ENCODE peak calls at places on chromosome 10, in six cellular contexts. J is CD8-positive, alpha-beta T cell; S is neural progenitor cell; M is SK-N-SH; Q is RWPE2; R is fibroblast of pulmonary artery. D is an unnamed sample.

GRCh38 chr10:131311661-131312260 is at the start of gene TCERG1L:
- DNase-seq in R (no peak), Q (no peak), S (peak; percentile 83), M (peak; percentile 88), J (no peak), D (no peak)

GRCh38 chr10:24912214-24912613 is 40.2 kb downstream of the PRTFDC1 start:
- DNase-seq in Q (no peak), R (peak; percentile 64), S (no peak), M (no peak), J (no peak), D (peak; percentile 19)

GRCh38 chr10:49107111-49107889 is 8.0 kb downstream of the VSTM4 start:
- DNase-seq in M (no peak), Q (no peak), R (no peak), S (no peak), J (no peak), D (no peak)

GRCh38 chr10:125451319-125451718 is 231.6 kb downstream of the TEX36 start:
- DNase-seq in M (no peak), R (no peak), Q (no peak), S (no peak), J (no peak), D (no peak)

GRCh38 chr10:115606081-115606480 is 512.9 kb downstream of the ATRNL1 start:
- DNase-seq in J (no peak), M (no peak), R (no peak), Q (no peak), S (no peak), D (no peak)

GRCh38 chr10:10792681-10793080 is 225.0 kb upstream of the CELF2 start:
- DNase-seq in R (peak; percentile 95), S (peak; percentile 65), Q (peak; percentile 68), M (no peak), J (no peak), D (peak; percentile 94)

GRCh38 chr10:11757452-11757819 is 15.3 kb downstream of the ECHDC3 start:
- DNase-seq in S (no peak), J (no peak), R (peak; percentile 89), M (peak; percentile 33), Q (peak; percentile 83), D (peak; percentile 76)

GRCh38 chr10:127347202-127347959 is 151.0 kb upstream of the INSYN2A start:
- DNase-seq in M (no peak), R (no peak), S (no peak), Q (no peak), J (no peak), D (no peak)

GRCh38 chr10:125850766-125851731 is 27.7 kb downstream of the BCCIP start:
- DNase-seq in J (no peak), Q (no peak), M (no peak), R (no peak), S (no peak), D (no peak)

GRCh38 chr10:102302611-102303010 is 57.3 kb downstream of the GBF1 start:
- DNase-seq in J (no peak), R (peak; percentile 64), M (no peak), Q (no peak), S (no peak), D (no peak)

GRCh38 chr10:107051769-107052168 is 112.7 kb downstream of the SORCS1 start:
- DNase-seq in S (no peak), J (no peak), R (no peak), M (no peak), Q (no peak), D (no peak)

GRCh38 chr10:131031346-131031745 is 280.2 kb downstream of the TCERG1L start:
- DNase-seq in S (no peak), J (no peak), Q (no peak), M (no peak), R (no peak), D (no peak)

GRCh38 chr10:13921941-13922340 is 335.2 kb downstream of the PRPF18 start:
- DNase-seq in R (no peak), J (no peak), M (no peak), S (no peak), Q (no peak), D (no peak)

GRCh38 chr10:45000138-45000763 is 472 bp upstream of the ZNF22 start:
- DNase-seq in R (peak; percentile 77), J (no peak), M (no peak), S (no peak), Q (no peak), D (peak; percentile 86)

GRCh38 chr10:652226-652625 is 37.2 kb downstream of the DIP2C start:
- DNase-seq in Q (no peak), J (no peak), M (no peak), R (no peak), S (no peak), D (no peak)

GRCh38 chr10:110437761-110438341 is 59.9 kb upstream of the DUSP5 start:
- DNase-seq in S (no peak), M (no peak), J (no peak), R (no peak), Q (no peak), D (no peak)

GRCh38 chr10:24825551-24825950 is 101.9 kb upstream of the ARHGAP21 start:
- DNase-seq in Q (no peak), S (no peak), R (peak; percentile 44), J (no peak), M (no peak), D (peak; percentile 43)

GRCh38 chr10:110525349-110526260 is 27.9 kb downstream of the DUSP5 start:
- DNase-seq in Q (no peak), M (no peak), J (no peak), R (peak; percentile 68), S (no peak), D (peak; percentile 65)

GRCh38 chr10:68792115-68792514 is 35.2 kb upstream of the STOX1 start:
- DNase-seq in S (no peak), J (no peak), R (peak; percentile 28), M (no peak), Q (no peak), D (peak; percentile 20)

GRCh38 chr10:121974019-121974534 is 940 bp downstream of the NSMCE4A start:
- DNase-seq in S (no peak), Q (no peak), M (no peak), R (no peak), J (peak; percentile 24), D (no peak)

GRCh38 chr10:49446031-49446430 is 50.1 kb upstream of the DRGX start:
- DNase-seq in M (no peak), R (peak; percentile 42), J (no peak), Q (no peak), S (no peak), D (peak; percentile 44)

GRCh38 chr10:19518632-19519031 is 297.6 kb upstream of the PLXDC2 start:
- DNase-seq in M (no peak), J (no peak), S (no peak), R (no peak), Q (no peak), D (no peak)

GRCh38 chr10:122507661-122508060 is 46.3 kb downstream of the HTRA1 start:
- DNase-seq in J (no peak), R (peak; percentile 75), M (no peak), Q (no peak), S (no peak), D (no peak)

GRCh38 chr10:35200487-35200886 is 73.8 kb downstream of the CREM start:
- DNase-seq in M (no peak), S (no peak), Q (no peak), J (no peak), R (no peak), D (no peak)

GRCh38 chr10:24355289-24355688 is 146.4 kb downstream of the KIAA1217 start:
- DNase-seq in M (no peak), J (no peak), R (no peak), Q (no peak), S (no peak), D (no peak)

GRCh38 chr10:111698711-111699110 is 484.9 kb downstream of the GPAM start:
- DNase-seq in R (no peak), S (no peak), J (no peak), M (peak; percentile 18), Q (no peak), D (peak; percentile 21)

GRCh38 chr10:69383485-69384089 is 33.1 kb downstream of the TACR2 start:
- DNase-seq in S (no peak), M (no peak), R (peak; percentile 59), Q (no peak), J (no peak), D (peak; percentile 74)

GRCh38 chr10:125808047-125808446 is 15.0 kb downstream of the UROS start:
- DNase-seq in M (no peak), R (no peak), Q (no peak), J (no peak), S (no peak), D (no peak)

GRCh38 chr10:1673568-1674345 is 63.6 kb downstream of the ADARB2 start:
- DNase-seq in M (no peak), Q (no peak), R (no peak), S (no peak), J (no peak), D (no peak)

GRCh38 chr10:6657669-6658068 is 77.6 kb upstream of the PRKCQ start:
- DNase-seq in M (no peak), Q (no peak), S (no peak), R (no peak), J (no peak), D (no peak)
- TF ChIP-seq CTCF in M (no peak), Q (no peak), S (no peak), R (no peak), J (no peak), D (no peak)

GRCh38 chr10:100350914-100351485 is 4.0 kb downstream of the SCD start:
- DNase-seq in S (no peak), R (no peak), J (no peak), M (no peak), Q (no peak), D (no peak)

GRCh38 chr10:100349672-100350071 is 2.6 kb downstream of the SCD start:
- DNase-seq in R (no peak), Q (no peak), S (no peak), M (no peak), J (no peak), D (no peak)

GRCh38 chr10:100347568-100348195 is 649 bp downstream of the SCD start:
- DNase-seq in S (peak; percentile 33), R (no peak), M (peak; percentile 41), Q (no peak), J (no peak), D (no peak)

GRCh38 chr10:100348389-100348927 is 1.4 kb downstream of the SCD start:
- DNase-seq in R (no peak), M (no peak), J (no peak), S (no peak), Q (no peak), D (no peak)

GRCh38 chr10:100349087-100349486 is 2.1 kb downstream of the SCD start:
- DNase-seq in J (no peak), M (no peak), Q (no peak), S (peak; percentile 38), R (no peak), D (no peak)
- H3K4me3 ChIP-seq in J (no peak overlapping the region), M (no peak overlapping the region), Q (peak overlapping the region; percentile 78), S (peak overlapping the region; percentile 84), R (peak overlapping the region; percentile 94), D (no peak overlapping the region)

GRCh38 chr10:30445716-30446115 is 11.7 kb downstream of the MAP3K8 start:
- DNase-seq in M (no peak), J (no peak), Q (no peak), R (no peak), S (no peak), D (peak; percentile 93)
- TF ChIP-seq CTCF in M (no peak), J (no peak), Q (no peak), R (no peak), S (no peak), D (no peak)

DNA sequence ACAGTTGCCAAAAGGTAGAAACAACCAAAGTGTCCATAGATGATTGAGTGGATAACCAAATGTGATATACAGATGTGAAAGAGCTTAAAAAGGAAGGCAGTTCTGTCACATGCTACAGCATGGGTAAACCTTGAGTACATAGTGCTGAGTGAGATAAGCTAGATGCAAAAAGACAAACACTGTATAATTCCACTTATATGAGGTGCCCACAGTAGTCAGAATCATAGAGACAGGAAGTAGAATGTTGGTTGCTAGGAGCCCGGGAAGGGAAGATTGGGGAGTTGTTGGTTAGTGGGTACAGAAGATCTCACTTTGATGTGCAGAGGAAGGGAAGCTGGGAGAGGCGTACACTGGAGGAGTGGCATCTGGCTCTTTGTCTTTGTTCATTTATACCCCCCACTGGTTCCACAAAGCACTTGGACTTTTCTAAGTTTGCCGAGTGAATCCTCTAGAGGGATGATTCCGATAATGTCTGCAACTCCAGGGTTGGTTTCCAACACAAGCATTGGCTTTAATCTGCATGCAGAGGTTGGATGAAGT is 39.4 kb downstream of the TSPAN14 start:
- DNase-seq in R (peak; percentile 79), M (no peak), J (no peak), S (no peak), Q (no peak), D (peak; percentile 80)
- H3K4me3 ChIP-seq in R (no peak overlapping the region), M (no peak overlapping the region), J (no peak overlapping the region), S (no peak overlapping the region), Q (no peak overlapping the region), D (no peak overlapping the region)